ENCODE peak calls at places on chromosomes 4 and X, in nine cellular contexts. J, U, M, Y, K, E, D, C and T are unnamed samples.

GRCh38 chrX:40392599-40392998 is 188.2 kb upstream of the ATP6AP2 start:
- DNase-seq in C (no peak), U (no peak), J (no peak), E (no peak), Y (no peak), M (no peak), D (no peak), K (no peak), T (no peak)

GRCh38 chr4:101954975-101955678 is 164.6 kb downstream of the BANK1 start:
- DNase-seq in E (no peak), M (no peak), J (no peak), U (no peak), Y (no peak), D (no peak), C (no peak), K (no peak), T (no peak)

GRCh38 chrX:31580726-31581125 is 508.9 kb upstream of the FTHL17 start:
- DNase-seq in C (no peak), U (peak; percentile 19), D (no peak), M (peak; percentile 52), K (no peak), J (no peak), E (no peak), Y (no peak), T (peak; percentile 56)

GRCh38 chr4:174111350-174111888 is 172.0 kb downstream of the FBXO8 start:
- DNase-seq in D (no peak), J (no peak), K (no peak), M (no peak), E (no peak), C (no peak), Y (no peak), U (no peak), T (no peak)

GRCh38 chrX:11532291-11533075 is 133.2 kb downstream of the ARHGAP6 start:
- DNase-seq in E (no peak), J (no peak), Y (no peak), M (peak; percentile 9), K (peak; percentile 37), D (peak; percentile 59), C (no peak), U (peak; percentile 37), T (no peak)

GRCh38 chrX:23990455-23990854 is 36.5 kb downstream of the KLHL15 start:
- DNase-seq in D (no peak), Y (no peak), K (no peak), M (no peak), U (no peak), E (no peak), C (no peak), J (no peak), T (no peak)

GRCh38 chrX:40402771-40403533 is 177.8 kb upstream of the ATP6AP2 start:
- DNase-seq in M (peak; percentile 46), E (no peak), U (peak; percentile 32), Y (no peak), C (no peak), D (peak; percentile 45), J (peak; percentile 39), K (peak; percentile 34), T (peak; percentile 7)

GRCh38 chr4:81799371-81799770 is 327.7 kb upstream of the RASGEF1B start:
- DNase-seq in D (no peak), E (no peak), U (no peak), M (no peak), K (no peak), Y (no peak), J (no peak), C (no peak), T (no peak)

GRCh38 chrX:27815209-27815608 is 7.4 kb downstream of the MAGEB10 start:
- DNase-seq in E (no peak), K (peak; percentile 77), M (peak; percentile 66), U (no peak), Y (no peak), C (no peak), D (no peak), J (no peak), T (no peak)

GRCh38 chr4:113636438-113636818 is 125.1 kb downstream of the CAMK2D start:
- DNase-seq in D (no peak), E (no peak), C (no peak), M (no peak), K (peak; percentile 29), J (no peak), Y (no peak), U (no peak), T (no peak)

GRCh38 chr4:100588076-100588475 is 70.3 kb upstream of the EMCN start:
- DNase-seq in K (no peak), E (no peak), D (no peak), C (no peak), Y (no peak), U (no peak), J (no peak), M (no peak), T (no peak)

GRCh38 chrX:153953342-153953830 is 8.9 kb upstream of the RENBP start:
- DNase-seq in M (peak; percentile 50), D (peak; percentile 77), U (peak; percentile 59), E (peak; percentile 68), J (peak; percentile 67), C (peak; percentile 65), K (peak; percentile 64), Y (peak; percentile 91), T (peak; percentile 86)

GRCh38 chr4:16199132-16199531 is 27.1 kb downstream of the TAPT1 start:
- DNase-seq in C (no peak), K (peak; percentile 35), D (no peak), E (no peak), M (peak; percentile 37), Y (no peak), J (no peak), U (peak; percentile 56), T (peak; percentile 55)

GRCh38 chr4:2253160-2254084 is 8.5 kb downstream of the MXD4 start:
- DNase-seq in J (peak; percentile 25), Y (no peak), D (no peak), K (no peak), E (peak; percentile 13), C (peak; percentile 21), U (no peak), M (no peak), T (no peak)

GRCh38 chr4:26896636-26897035 is 36.0 kb downstream of the STIM2 start:
- DNase-seq in C (no peak), K (no peak), J (no peak), Y (no peak), M (peak; percentile 71), D (no peak), U (peak; percentile 56), E (no peak), T (no peak)

GRCh38 chr4:158622251-158622650 is 49.4 kb downstream of the C4orf46 start:
- DNase-seq in J (no peak), M (peak; percentile 34), E (no peak), C (no peak), U (no peak), Y (no peak), D (no peak), K (peak; percentile 31), T (no peak)

GRCh38 chrX:40933132-40934078 is 151.8 kb upstream of the USP9X start:
- DNase-seq in U (peak; percentile 68), D (peak; percentile 83), E (no peak), M (peak; percentile 65), Y (no peak), C (no peak), K (peak; percentile 27), J (no peak), T (peak; percentile 87)

GRCh38 chr4:106763044-106763443 is 273.1 kb downstream of the DKK2 start:
- DNase-seq in Y (no peak), U (peak; percentile 6), J (no peak), D (no peak), K (peak; percentile 11), C (no peak), M (no peak), E (no peak), T (no peak)

GRCh38 chr4:13963601-13964000 is 336.1 kb upstream of the BOD1L1 start:
- DNase-seq in K (no peak), M (peak; percentile 16), J (no peak), U (peak; percentile 70), D (no peak), Y (no peak), C (no peak), E (no peak), T (no peak)

GRCh38 chr4:86967061-86967460 is 32.2 kb downstream of the AFF1 start:
- DNase-seq in U (no peak), K (no peak), J (no peak), M (no peak), Y (no peak), D (no peak), E (no peak), C (no peak), T (no peak)
- H3K4me1 ChIP-seq in U (no peaks in the 10 kb centered on the region), K (peaks cover 19% of the 10 kb centered on the region), J (no peaks in the 10 kb centered on the region), M (no peaks in the 10 kb centered on the region), Y (peaks cover 17% of the 10 kb centered on the region), D (peaks cover 50% of the 10 kb centered on the region), E (peaks cover 37% of the 10 kb centered on the region), C (peaks cover 37% of the 10 kb centered on the region), T (peaks cover 86% of the 10 kb centered on the region)

GRCh38 chr4:108135549-108136209 is 33.1 kb downstream of the LEF1 start:
- DNase-seq in K (no peak), D (peak; percentile 54), J (no peak), U (no peak), C (no peak), E (no peak), Y (no peak), M (no peak), T (peak; percentile 41)

GRCh38 chr4:108126806-108127205 is 41.9 kb downstream of the LEF1 start:
- DNase-seq in U (no peak), K (no peak), M (no peak), Y (no peak), D (no peak), E (no peak), J (no peak), C (no peak), T (no peak)

GRCh38 chr4:108129226-108129625 is 39.5 kb downstream of the LEF1 start:
- DNase-seq in D (no peak), U (no peak), Y (no peak), K (no peak), M (no peak), J (no peak), C (no peak), E (no peak), T (no peak)

DNA sequence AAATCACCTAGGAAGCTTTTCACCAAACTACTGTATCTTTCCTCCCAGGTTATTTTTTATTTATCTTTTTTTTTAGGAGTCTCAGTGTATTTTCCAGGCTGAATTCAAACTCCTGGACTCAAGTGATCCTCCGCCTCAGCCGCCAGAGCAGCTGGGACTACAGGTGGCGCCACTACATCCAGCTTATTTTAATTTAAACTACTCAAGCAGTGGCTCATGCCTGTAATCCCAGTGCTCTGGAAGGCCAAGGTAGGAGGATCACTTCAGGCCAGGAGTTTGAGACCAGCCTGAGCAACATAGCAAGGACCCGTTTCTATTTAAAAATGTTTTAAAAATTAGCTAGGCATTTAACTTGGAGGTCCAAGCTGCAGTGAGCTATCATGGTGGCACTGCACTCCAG is 37.8 kb downstream of the LEF1 start:
- DNase-seq in J (no peak), E (no peak), K (no peak), Y (no peak), U (no peak), M (no peak), D (peak; percentile 43), C (no peak), T (peak; percentile 11)
- TF ChIP-seq CTCF in J (no peak), E (no peak), K (peak; percentile 22), Y (no peak), U (peak; percentile 19), M (no peak), D (no peak), C (no peak), T (peak; percentile 50)

GRCh38 chr4:153207027-153207426 is 2.8 kb downstream of the TRIM2 start:
- DNase-seq in M (no peak), J (no peak), E (no peak), Y (no peak), C (no peak), D (no peak), K (no peak), U (no peak), T (no peak)
- H3K27ac ChIP-seq in M (no peak overlapping the region), J (no peak overlapping the region), E (no peak overlapping the region), Y (no peak overlapping the region), C (no peak overlapping the region), D (no peak overlapping the region), K (no peak overlapping the region), U (no peak overlapping the region), T (no peak overlapping the region)

GRCh38 chrX:148535639-148536038 is 35.2 kb downstream of the AFF2 start:
- DNase-seq in U (no peak), M (no peak), J (no peak), D (no peak), K (no peak), Y (no peak), E (no peak), C (no peak), T (no peak)
- H3K4me1 ChIP-seq in U (no peaks in the 10 kb centered on the region), M (no peaks in the 10 kb centered on the region), J (no peaks in the 10 kb centered on the region), D (peaks cover 3% of the 10 kb centered on the region), K (no peaks in the 10 kb centered on the region), Y (no peaks in the 10 kb centered on the region), E (no peaks in the 10 kb centered on the region), C (no peaks in the 10 kb centered on the region), T (no peaks in the 10 kb centered on the region)